ENCODE peak calls at places on chromosomes 2 and 18, in five cellular contexts. E is H1, Q is DND-41, D is psoas muscle, L is Peyer's patch. I is an unnamed sample.

GRCh38 chr2:64655873-64656272 is 2.2 kb upstream of the SERTAD2 start:
- DNase-seq in E (no peak), Q (peak; percentile 73), D (no peak), L (no peak), I (no peak)

GRCh38 chr18:56330381-56331115 is 307.8 kb downstream of the TXNL1 start:
- DNase-seq in E (no peak), Q (no peak), D (no peak), L (no peak), I (no peak)

GRCh38 chr2:48471048-48471474 is 58.9 kb upstream of the STON1 start:
- DNase-seq in E (no peak), Q (no peak), D (no peak), L (no peak), I (no peak)

GRCh38 chr2:110853516-110853915 is 121.1 kb downstream of the ACOXL start:
- DNase-seq in E (no peak), Q (peak; percentile 82), D (no peak), L (peak; percentile 54), I (no peak)

GRCh38 chr2:196230051-196230450 is 58.7 kb upstream of the STK17B start:
- DNase-seq in E (no peak), Q (no peak), D (no peak), L (peak; percentile 63), I (no peak)

GRCh38 chr2:205685314-205686230 is 3.3 kb downstream of the NRP2 start:
- DNase-seq in E (no peak), Q (no peak), D (peak; percentile 37), L (no peak), I (no peak)

GRCh38 chr18:57337890-57338289 is 14.5 kb upstream of the ST8SIA3 start:
- DNase-seq in E (no peak), Q (no peak), D (no peak), L (no peak), I (no peak)

GRCh38 chr18:74219056-74219455 is 70.7 kb downstream of the TIMM21 start:
- DNase-seq in E (no peak), Q (no peak), D (no peak), L (no peak), I (no peak)

GRCh38 chr2:3432067-3432466 is 52.6 kb downstream of the TRAPPC12 start:
- DNase-seq in E (no peak), Q (no peak), D (no peak), L (no peak), I (no peak)

GRCh38 chr2:172510083-172510482 is 45.8 kb upstream of the PDK1 start:
- DNase-seq in E (no peak), Q (no peak), D (no peak), L (no peak), I (no peak)

GRCh38 chr18:70384181-70384790 is 95.4 kb downstream of the SOCS6 start:
- DNase-seq in E (no peak), Q (no peak), D (no peak), L (no peak), I (no peak)

GRCh38 chr18:62372156-62372555 is 47.0 kb downstream of the TNFRSF11A start:
- DNase-seq in E (no peak), Q (no peak), D (no peak), L (no peak), I (no peak)

GRCh38 chr2:227597993-227598392 is 700 bp upstream of the SCYGR2 start:
- DNase-seq in E (no peak), Q (no peak), D (no peak), L (no peak), I (no peak)

GRCh38 chr2:42860518-42861094 is 68.2 kb upstream of the HAAO start:
- DNase-seq in E (no peak), Q (no peak), D (no peak), L (no peak), I (no peak)

GRCh38 chr18:70380915-70381896 is 92.4 kb downstream of the SOCS6 start:
- DNase-seq in E (no peak), Q (no peak), D (no peak), L (no peak), I (no peak)

GRCh38 chr2:165435611-165436010 is 33.9 kb upstream of the CSRNP3 start:
- DNase-seq in E (no peak), Q (no peak), D (no peak), L (no peak), I (no peak)

GRCh38 chr2:176704282-176704773 is 435.1 kb downstream of the MTX2 start:
- DNase-seq in E (no peak), Q (no peak), D (no peak), L (no peak), I (no peak)

GRCh38 chr2:203688798-203689197 is 17.6 kb upstream of the CD28 start:
- DNase-seq in E (no peak), Q (no peak), D (peak; percentile 67), L (no peak), I (no peak)

GRCh38 chr2:32284321-32284720 is 6.6 kb downstream of the YIPF4 start:
- DNase-seq in E (no peak), Q (no peak), D (no peak), L (no peak), I (no peak)

GRCh38 chr2:180110469-180110868 is 103.4 kb upstream of the CWC22 start:
- DNase-seq in E (no peak), Q (no peak), D (no peak), L (no peak), I (no peak)

GRCh38 chr2:161373939-161374338 is 42.2 kb upstream of the TBR1 start:
- DNase-seq in E (no peak), Q (no peak), D (no peak), L (no peak), I (no peak)

GRCh38 chr18:72847134-72847533 is 20.7 kb downstream of the NETO1 start:
- DNase-seq in E (no peak), Q (no peak), D (no peak), L (no peak), I (no peak)

GRCh38 chr2:206700141-206700540 is 18.1 kb downstream of the DYTN start:
- DNase-seq in E (no peak), Q (no peak), D (no peak), L (no peak), I (no peak)

GRCh38 chr2:35510641-35511040 is 844.9 kb upstream of the CRIM1 start:
- DNase-seq in E (no peak), Q (no peak), D (no peak), L (no peak), I (no peak)

GRCh38 chr2:98465456-98466201 is 21.0 kb downstream of the INPP4A start:
- DNase-seq in E (no peak), Q (peak; percentile 98), D (peak; percentile 59), L (peak; percentile 79), I (no peak)

GRCh38 chr18:61334491-61334850 is 1.2 kb downstream of the CDH20 start:
- DNase-seq in E (no peak), Q (no peak), D (no peak), L (no peak), I (no peak)

GRCh38 chr2:174606336-174606735 is 8.7 kb upstream of the WIPF1 start:
- DNase-seq in E (no peak), Q (no peak), D (peak; percentile 36), L (no peak), I (no peak)

DNA sequence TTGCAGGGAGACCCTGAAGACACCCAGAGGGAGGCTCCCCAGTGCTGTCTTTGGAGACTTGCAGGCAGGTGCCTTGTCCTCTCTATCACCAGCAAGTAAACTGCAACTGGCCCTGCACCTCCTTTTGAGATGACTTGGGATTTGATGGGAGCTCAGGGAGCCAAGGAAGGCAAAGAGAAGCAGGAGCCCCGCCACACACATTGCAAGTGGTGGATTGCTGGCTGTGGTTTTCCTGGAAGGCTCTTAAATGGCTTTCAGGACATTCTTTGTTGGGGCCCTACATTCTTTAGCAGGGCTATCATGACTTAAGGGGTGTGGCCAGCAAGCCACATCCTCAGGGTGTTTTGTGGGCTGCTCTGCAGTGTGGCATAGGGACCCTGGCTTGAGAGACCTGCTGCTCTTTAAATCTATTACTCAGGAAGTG is 39.9 kb upstream of the CDC42EP3 start:
- DNase-seq in E (peak; percentile 19), Q (peak; percentile 46), D (no peak), L (peak; percentile 44), I (no peak)
- H3K4me3 ChIP-seq in E (no peak overlapping the region), Q (no peak overlapping the region), D (no peak overlapping the region), L (no peak overlapping the region), I (no peak overlapping the region)

GRCh38 chr2:95277246-95277906 is 3.1 kb downstream of the PROM2 start:
- DNase-seq in E (no peak), Q (no peak), D (no peak), L (no peak), I (no peak)
- H3K27me3 ChIP-seq in E (no peaks in the 10 kb centered on the region), Q (no peaks in the 10 kb centered on the region), D (no peaks in the 10 kb centered on the region), L (no peaks in the 10 kb centered on the region), I (no peaks in the 10 kb centered on the region)

GRCh38 chr2:63049291-63050185 is 1.1 kb upstream of the OTX1 start:
- DNase-seq in E (no peak), Q (peak; percentile 25), D (no peak), L (no peak), I (no peak)

GRCh38 chr2:63047193-63047533 is 3.5 kb upstream of the OTX1 start:
- DNase-seq in E (no peak), Q (no peak), D (no peak), L (no peak), I (no peak)

GRCh38 chr2:63050186-63050915 is at the start of gene OTX1:
- DNase-seq in E (no peak), Q (peak; percentile 88), D (peak; percentile 56), L (peak; percentile 39), I (no peak)

GRCh38 chr2:63048367-63049171 is 2.1 kb upstream of the OTX1 start:
- DNase-seq in E (no peak), Q (no peak), D (no peak), L (no peak), I (no peak)

GRCh38 chr2:63047534-63048281 is 2.9 kb upstream of the OTX1 start:
- DNase-seq in E (no peak), Q (no peak), D (peak; percentile 21), L (no peak), I (no peak)
- H3K4me3 ChIP-seq in E (peak overlapping the region; percentile 80), Q (no peak overlapping the region), D (peak overlapping the region; percentile 42), L (peak overlapping the region; percentile 21), I (peak overlapping the region; percentile 68)

DNA sequence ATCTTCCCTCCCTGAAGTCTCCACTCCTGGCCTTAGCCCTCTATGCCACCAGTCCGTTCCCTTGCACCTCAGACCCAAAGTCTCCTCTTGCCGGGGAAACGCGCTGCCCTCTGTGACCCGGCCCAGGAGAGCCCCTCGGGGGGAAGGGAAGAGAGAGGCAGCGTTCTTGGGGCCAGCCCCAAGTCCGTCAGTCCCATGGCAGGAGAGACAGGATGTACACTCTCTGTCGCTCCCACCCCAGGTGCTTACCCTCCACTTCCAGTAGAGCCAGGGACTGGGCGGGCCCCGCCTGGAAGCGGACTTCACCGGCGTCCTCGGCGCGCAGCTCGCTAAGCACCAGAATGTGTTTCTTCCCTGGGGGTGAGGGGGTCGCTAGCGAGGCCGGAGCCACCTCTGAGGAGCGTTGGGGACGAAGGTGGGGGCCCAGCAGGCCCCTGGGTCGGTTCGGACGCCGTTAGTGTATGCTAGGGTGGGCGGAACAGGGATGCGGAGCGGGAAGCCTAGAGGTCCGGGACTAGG is 8.1 kb downstream of the TMEM198 start:
- DNase-seq in E (no peak), Q (no peak), D (no peak), L (no peak), I (no peak)
- H3K27me3 ChIP-seq in E (peaks cover 14% of the 10 kb centered on the region), Q (no peaks in the 10 kb centered on the region), D (no peaks in the 10 kb centered on the region), L (no peaks in the 10 kb centered on the region), I (no peaks in the 10 kb centered on the region)

GRCh38 chr2:239267411-239267941 is 133.3 kb downstream of the HDAC4 start:
- DNase-seq in E (no peak), Q (peak; percentile 96), D (peak; percentile 71), L (peak; percentile 95), I (peak; percentile 68)
- H3K4me3 ChIP-seq in E (no peak overlapping the region), Q (peak overlapping the region; percentile 59), D (peak overlapping the region; percentile 28), L (peak overlapping the region; percentile 37), I (peak overlapping the region; percentile 55)

GRCh38 chr18:78813898-78814297 is 165.7 kb upstream of the SALL3 start:
- DNase-seq in E (no peak), Q (no peak), D (no peak), L (no peak), I (no peak)
- H3K27me3 ChIP-seq in E (no peaks in the 10 kb centered on the region), Q (no peaks in the 10 kb centered on the region), D (peaks cover 2% of the 10 kb centered on the region), L (no peaks in the 10 kb centered on the region), I (peaks cover 62% of the 10 kb centered on the region)

GRCh38 chr2:231612199-231613053 is 19.8 kb downstream of the TEX44 start:
- DNase-seq in E (no peak), Q (peak; percentile 91), D (peak; percentile 94), L (peak; percentile 91), I (peak; percentile 68)
- H3K4me3 ChIP-seq in E (no peak overlapping the region), Q (peak overlapping the region; percentile 67), D (peak overlapping the region; percentile 73), L (no peak overlapping the region), I (no peak overlapping the region)

I was measured in esophagus squamous epithelium.